ENCODE peak calls at places on chromosomes 5 and 9, in seven cellular contexts. One of them, this sample, is unnamed.

GRCh38 chr5:103523319-103523718 is 39.3 kb downstream of the NUDT12 start:
- DNase-seq in foreskin keratinocyte: peak
- DNase-seq in A549: no peak
- DNase-seq in heart left ventricle: no peak
- DNase-seq in kidney: no peak
- DNase-seq in Peyer's patch: no peak
- DNase-seq in IMR-90: no peak
- DNase-seq in this sample: no peak

GRCh38 chr9:6686396-6686795 is 40.9 kb upstream of the GLDC start:
- DNase-seq in foreskin keratinocyte: no peak
- DNase-seq in A549: no peak
- DNase-seq in heart left ventricle: no peak
- DNase-seq in kidney: no peak
- DNase-seq in Peyer's patch: no peak
- DNase-seq in IMR-90: peak
- DNase-seq in this sample: no peak

GRCh38 chr9:123509646-123510045 is 153.6 kb downstream of the CRB2 start:
- DNase-seq in foreskin keratinocyte: no peak
- DNase-seq in A549: no peak
- DNase-seq in heart left ventricle: no peak
- DNase-seq in kidney: no peak
- DNase-seq in Peyer's patch: no peak
- DNase-seq in IMR-90: no peak
- DNase-seq in this sample: no peak

GRCh38 chr9:132027752-132028666 is 51.7 kb downstream of the MED27 start:
- DNase-seq in foreskin keratinocyte: peak
- DNase-seq in A549: no peak
- DNase-seq in heart left ventricle: no peak
- DNase-seq in kidney: no peak
- DNase-seq in Peyer's patch: no peak
- DNase-seq in IMR-90: peak
- DNase-seq in this sample: no peak

GRCh38 chr5:84885479-84886258 is 501.0 kb upstream of the EDIL3 start:
- DNase-seq in foreskin keratinocyte: peak
- DNase-seq in A549: no peak
- DNase-seq in heart left ventricle: peak
- DNase-seq in kidney: no peak
- DNase-seq in Peyer's patch: no peak
- DNase-seq in IMR-90: peak
- DNase-seq in this sample: no peak

GRCh38 chr9:101737705-101738565 is 512 bp downstream of the GRIN3A start:
- DNase-seq in foreskin keratinocyte: no peak
- DNase-seq in A549: peak
- DNase-seq in heart left ventricle: no peak
- DNase-seq in kidney: peak
- DNase-seq in Peyer's patch: no peak
- DNase-seq in IMR-90: no peak
- DNase-seq in this sample: no peak

GRCh38 chr5:151718653-151719052 is 31.9 kb upstream of the SPARC start:
- DNase-seq in foreskin keratinocyte: no peak
- DNase-seq in A549: no peak
- DNase-seq in heart left ventricle: no peak
- DNase-seq in kidney: no peak
- DNase-seq in Peyer's patch: no peak
- DNase-seq in IMR-90: peak
- DNase-seq in this sample: no peak

GRCh38 chr5:3301316-3301715 is 294.3 kb upstream of the IRX1 start:
- DNase-seq in foreskin keratinocyte: no peak
- DNase-seq in A549: no peak
- DNase-seq in heart left ventricle: no peak
- DNase-seq in kidney: no peak
- DNase-seq in Peyer's patch: no peak
- DNase-seq in IMR-90: no peak
- DNase-seq in this sample: no peak

GRCh38 chr9:130770679-130771442 is 64.2 kb upstream of the ABL1 start:
- DNase-seq in foreskin keratinocyte: no peak
- DNase-seq in A549: peak
- DNase-seq in heart left ventricle: no peak
- DNase-seq in kidney: no peak
- DNase-seq in Peyer's patch: no peak
- DNase-seq in IMR-90: peak
- DNase-seq in this sample: no peak

GRCh38 chr5:58266402-58266801 is 193.5 kb downstream of the PLK2 start:
- DNase-seq in foreskin keratinocyte: no peak
- DNase-seq in A549: peak
- DNase-seq in heart left ventricle: no peak
- DNase-seq in kidney: no peak
- DNase-seq in Peyer's patch: no peak
- DNase-seq in IMR-90: peak
- DNase-seq in this sample: no peak

GRCh38 chr9:4573634-4574391 is 83.5 kb downstream of the SLC1A1 start:
- DNase-seq in foreskin keratinocyte: no peak
- DNase-seq in A549: no peak
- DNase-seq in heart left ventricle: no peak
- DNase-seq in kidney: no peak
- DNase-seq in Peyer's patch: no peak
- DNase-seq in IMR-90: no peak
- DNase-seq in this sample: no peak

GRCh38 chr9:17613723-17614122 is 34.9 kb downstream of the SH3GL2 start:
- DNase-seq in foreskin keratinocyte: no peak
- DNase-seq in A549: no peak
- DNase-seq in heart left ventricle: no peak
- DNase-seq in kidney: no peak
- DNase-seq in Peyer's patch: no peak
- DNase-seq in IMR-90: peak
- DNase-seq in this sample: no peak

GRCh38 chr5:132011561-132012384 is at the start of gene ACSL6:
- DNase-seq in foreskin keratinocyte: no peak
- DNase-seq in A549: peak
- DNase-seq in heart left ventricle: no peak
- DNase-seq in kidney: peak
- DNase-seq in Peyer's patch: peak
- DNase-seq in IMR-90: no peak
- DNase-seq in this sample: peak

GRCh38 chr9:105154723-105155191 is 89.7 kb upstream of the SLC44A1 start:
- DNase-seq in foreskin keratinocyte: no peak
- DNase-seq in A549: no peak
- DNase-seq in heart left ventricle: no peak
- DNase-seq in kidney: no peak
- DNase-seq in Peyer's patch: no peak
- DNase-seq in IMR-90: peak
- DNase-seq in this sample: no peak

GRCh38 chr5:169745441-169746146 is 108.5 kb downstream of the DOCK2 start:
- DNase-seq in foreskin keratinocyte: peak
- DNase-seq in A549: no peak
- DNase-seq in heart left ventricle: no peak
- DNase-seq in kidney: no peak
- DNase-seq in Peyer's patch: no peak
- DNase-seq in IMR-90: peak
- DNase-seq in this sample: no peak

GRCh38 chr5:148826082-148826971 is at the start of gene ADRB2:
- DNase-seq in foreskin keratinocyte: peak
- DNase-seq in A549: peak
- DNase-seq in heart left ventricle: peak
- DNase-seq in kidney: peak
- DNase-seq in Peyer's patch: peak
- DNase-seq in IMR-90: peak
- DNase-seq in this sample: peak

GRCh38 chr9:114746591-114746990 is 59.2 kb downstream of the TNFSF15 start:
- DNase-seq in foreskin keratinocyte: no peak
- DNase-seq in A549: no peak
- DNase-seq in heart left ventricle: no peak
- DNase-seq in kidney: no peak
- DNase-seq in Peyer's patch: no peak
- DNase-seq in IMR-90: no peak
- DNase-seq in this sample: no peak

GRCh38 chr9:136082496-136083361 is 12.4 kb downstream of the NACC2 start:
- DNase-seq in foreskin keratinocyte: no peak
- DNase-seq in A549: no peak
- DNase-seq in heart left ventricle: no peak
- DNase-seq in kidney: peak
- DNase-seq in Peyer's patch: no peak
- DNase-seq in IMR-90: no peak
- DNase-seq in this sample: no peak

GRCh38 chr9:137169764-137170460 is at the start of gene LRRC26:
- DNase-seq in foreskin keratinocyte: no peak
- DNase-seq in A549: no peak
- DNase-seq in heart left ventricle: no peak
- DNase-seq in kidney: no peak
- DNase-seq in Peyer's patch: no peak
- DNase-seq in IMR-90: no peak
- DNase-seq in this sample: no peak

GRCh38 chr5:72956324-72957140 is 691 bp downstream of the FCHO2 start:
- DNase-seq in foreskin keratinocyte: peak
- DNase-seq in A549: peak
- DNase-seq in heart left ventricle: peak
- DNase-seq in kidney: peak
- DNase-seq in Peyer's patch: peak
- DNase-seq in IMR-90: peak
- DNase-seq in this sample: peak

GRCh38 chr5:72955768-72956323 is at the start of gene FCHO2:
- DNase-seq in foreskin keratinocyte: peak
- DNase-seq in A549: peak
- DNase-seq in heart left ventricle: peak
- DNase-seq in kidney: peak
- DNase-seq in Peyer's patch: peak
- DNase-seq in IMR-90: peak
- DNase-seq in this sample: peak

GRCh38 chr5:72955143-72955767 is 586 bp upstream of the FCHO2 start:
- DNase-seq in foreskin keratinocyte: peak
- DNase-seq in A549: no peak
- DNase-seq in heart left ventricle: peak
- DNase-seq in kidney: peak
- DNase-seq in Peyer's patch: no peak
- DNase-seq in IMR-90: no peak
- DNase-seq in this sample: no peak

GRCh38 chr5:72951850-72952468 is 3.9 kb upstream of the FCHO2 start:
- DNase-seq in foreskin keratinocyte: peak
- DNase-seq in A549: peak
- DNase-seq in heart left ventricle: no peak
- DNase-seq in kidney: no peak
- DNase-seq in Peyer's patch: no peak
- DNase-seq in IMR-90: peak
- DNase-seq in this sample: no peak

DNA sequence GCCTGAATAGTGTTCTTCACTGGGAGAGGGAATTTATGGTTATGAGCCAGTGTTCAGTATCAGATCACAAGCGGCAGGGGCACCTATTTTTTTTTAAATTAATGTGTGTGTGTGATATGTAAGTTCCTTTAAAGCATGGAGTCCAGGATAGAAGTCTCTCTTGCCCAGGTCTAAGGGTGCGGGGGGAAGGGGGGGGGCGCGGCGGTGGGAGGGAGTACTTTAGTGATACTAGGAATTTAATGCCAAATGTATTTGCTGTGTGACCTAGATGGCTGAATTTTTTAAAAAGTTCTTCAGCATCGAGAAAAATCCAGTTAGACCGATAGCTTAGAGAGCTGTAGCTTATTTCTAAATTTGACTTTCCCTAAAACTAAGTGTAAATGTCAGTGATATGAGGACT is 1.5 kb upstream of the FCHO2 start:
- DNase-seq in foreskin keratinocyte: no peak
- DNase-seq in A549: no peak
- DNase-seq in heart left ventricle: no peak
- DNase-seq in kidney: no peak
- DNase-seq in Peyer's patch: no peak
- DNase-seq in IMR-90: no peak
- DNase-seq in this sample: no peak
- TF ChIP-seq CTCF in foreskin keratinocyte: no peak
- TF ChIP-seq CTCF in A549: no peak
- TF ChIP-seq CTCF in heart left ventricle: no peak
- TF ChIP-seq CTCF in kidney: no peak
- TF ChIP-seq CTCF in Peyer's patch: no peak
- TF ChIP-seq CTCF in IMR-90: no peak
- TF ChIP-seq CTCF in this sample: no peak

GRCh38 chr9:10371824-10372223 is 241.0 kb downstream of the PTPRD start:
- DNase-seq in foreskin keratinocyte: no peak
- DNase-seq in A549: no peak
- DNase-seq in heart left ventricle: no peak
- DNase-seq in kidney: no peak
- DNase-seq in Peyer's patch: no peak
- DNase-seq in IMR-90: no peak
- DNase-seq in this sample: no peak

GRCh38 chr9:10366171-10366779 is 246.5 kb downstream of the PTPRD start:
- DNase-seq in foreskin keratinocyte: peak
- DNase-seq in A549: peak
- DNase-seq in heart left ventricle: no peak
- DNase-seq in kidney: no peak
- DNase-seq in Peyer's patch: no peak
- DNase-seq in IMR-90: peak
- DNase-seq in this sample: no peak
- TF ChIP-seq CTCF in foreskin keratinocyte: peak
- TF ChIP-seq CTCF in A549: peak
- TF ChIP-seq CTCF in heart left ventricle: peak
- TF ChIP-seq CTCF in kidney: peak
- TF ChIP-seq CTCF in Peyer's patch: peak
- TF ChIP-seq CTCF in IMR-90: peak
- TF ChIP-seq CTCF in this sample: no peak

GRCh38 chr9:16552252-16552651 is 318.2 kb downstream of the BNC2 start:
- DNase-seq in foreskin keratinocyte: no peak
- DNase-seq in A549: no peak
- DNase-seq in heart left ventricle: no peak
- DNase-seq in kidney: peak
- DNase-seq in Peyer's patch: no peak
- DNase-seq in IMR-90: no peak
- DNase-seq in this sample: no peak

GRCh38 chr9:16553869-16554540 is 316.5 kb downstream of the BNC2 start:
- DNase-seq in foreskin keratinocyte: no peak
- DNase-seq in A549: no peak
- DNase-seq in heart left ventricle: no peak
- DNase-seq in kidney: no peak
- DNase-seq in Peyer's patch: no peak
- DNase-seq in IMR-90: peak
- DNase-seq in this sample: no peak

GRCh38 chr9:16555802-16556201 is 314.7 kb downstream of the BNC2 start:
- DNase-seq in foreskin keratinocyte: no peak
- DNase-seq in A549: no peak
- DNase-seq in heart left ventricle: no peak
- DNase-seq in kidney: no peak
- DNase-seq in Peyer's patch: no peak
- DNase-seq in IMR-90: no peak
- DNase-seq in this sample: no peak

DNA sequence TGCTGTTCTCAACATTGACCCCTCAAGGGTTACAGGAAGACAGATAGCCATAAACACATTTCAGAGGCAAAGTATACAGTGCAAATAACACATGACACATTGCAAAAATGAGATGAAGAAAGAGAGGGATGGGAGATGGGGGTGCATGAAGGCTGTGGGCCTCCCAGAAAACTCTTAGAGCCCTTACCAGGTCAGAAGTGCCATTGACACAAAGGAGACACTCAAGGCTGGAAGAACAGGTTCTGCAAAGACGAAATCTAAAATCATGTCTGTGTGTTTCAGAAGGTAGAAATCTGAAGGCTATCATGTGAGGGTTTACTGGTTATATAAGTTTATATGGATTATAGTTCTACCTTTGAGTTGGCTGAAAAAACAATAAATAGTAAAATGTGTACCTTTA is 318.8 kb downstream of the BNC2 start:
- DNase-seq in foreskin keratinocyte: no peak
- DNase-seq in A549: no peak
- DNase-seq in heart left ventricle: no peak
- DNase-seq in kidney: no peak
- DNase-seq in Peyer's patch: no peak
- DNase-seq in IMR-90: no peak
- DNase-seq in this sample: no peak
- TF ChIP-seq CTCF in foreskin keratinocyte: no peak
- TF ChIP-seq CTCF in A549: no peak
- TF ChIP-seq CTCF in heart left ventricle: no peak
- TF ChIP-seq CTCF in kidney: no peak
- TF ChIP-seq CTCF in Peyer's patch: no peak
- TF ChIP-seq CTCF in IMR-90: no peak
- TF ChIP-seq CTCF in this sample: no peak

GRCh38 chr5:133421394-133421793 is 190.9 kb downstream of the FSTL4 start:
- DNase-seq in foreskin keratinocyte: no peak
- DNase-seq in A549: peak
- DNase-seq in heart left ventricle: no peak
- DNase-seq in kidney: no peak
- DNase-seq in Peyer's patch: no peak
- DNase-seq in IMR-90: no peak
- DNase-seq in this sample: no peak
- TF ChIP-seq CTCF in foreskin keratinocyte: peak
- TF ChIP-seq CTCF in A549: peak
- TF ChIP-seq CTCF in heart left ventricle: peak
- TF ChIP-seq CTCF in kidney: peak
- TF ChIP-seq CTCF in Peyer's patch: no peak
- TF ChIP-seq CTCF in IMR-90: peak
- TF ChIP-seq CTCF in this sample: no peak